ENCODE peak calls at places on chromosomes 2 and 18, in five cellular contexts. X, H, S, J and C are unnamed samples.

GRCh38 chr2:237726401-237726830 is 72.2 kb upstream of the RBM44 start:
- DNase-seq in X (peak), H (no peak), S (no peak), J (no peak), C (no peak)

GRCh38 chr2:16824472-16824871 is 158.8 kb upstream of the CYRIA start:
- DNase-seq in X (no peak), H (no peak), S (no peak), J (no peak), C (no peak)

GRCh38 chr2:96531366-96531765 is 5.2 kb upstream of the ARID5A start:
- DNase-seq in X (no peak), H (no peak), S (no peak), J (no peak), C (no peak)

GRCh38 chr2:9030882-9031645 is 27.6 kb upstream of the MBOAT2 start:
- DNase-seq in X (no peak), H (no peak), S (no peak), J (no peak), C (no peak)

GRCh38 chr18:5973079-5973478 is 77.8 kb upstream of the TMEM200C start:
- DNase-seq in X (no peak), H (no peak), S (no peak), J (no peak), C (peak)

GRCh38 chr18:79484661-79485621 is 89.2 kb downstream of the NFATC1 start:
- DNase-seq in X (no peak), H (no peak), S (no peak), J (peak), C (no peak)

GRCh38 chr2:18998492-18998891 is 359.9 kb downstream of the OSR1 start:
- DNase-seq in X (no peak), H (no peak), S (no peak), J (no peak), C (no peak)

GRCh38 chr18:50659091-50660003 is 99.5 kb downstream of the MAPK4 start:
- DNase-seq in X (no peak), H (no peak), S (no peak), J (peak), C (no peak)

GRCh38 chr18:70047931-70048603 is 100.4 kb upstream of the CD226 start:
- DNase-seq in X (no peak), H (no peak), S (no peak), J (no peak), C (no peak)

GRCh38 chr18:33844232-33844631 is 266.2 kb downstream of the ASXL3 start:
- DNase-seq in X (no peak), H (no peak), S (no peak), J (no peak), C (no peak)

GRCh38 chr18:57771183-57771582 is 31.9 kb downstream of the ATP8B1 start:
- DNase-seq in X (no peak), H (no peak), S (peak), J (no peak), C (no peak)

GRCh38 chr18:62558015-62558663 is 35.3 kb downstream of the ZCCHC2 start:
- DNase-seq in X (no peak), H (peak), S (no peak), J (no peak), C (no peak)

GRCh38 chr2:69138793-69139510 is 126.0 kb downstream of the ANTXR1 start:
- DNase-seq in X (no peak), H (no peak), S (no peak), J (no peak), C (no peak)

GRCh38 chr18:23230688-23231087 is 95.4 kb downstream of the CABLES1 start:
- DNase-seq in X (no peak), H (no peak), S (no peak), J (no peak), C (no peak)

GRCh38 chr2:219058541-219059374 is 2.0 kb downstream of the IHH start:
- DNase-seq in X (peak), H (no peak), S (no peak), J (peak), C (no peak)

GRCh38 chr18:8586956-8587355 is 22.3 kb upstream of the RAB12 start:
- DNase-seq in X (no peak), H (no peak), S (no peak), J (no peak), C (no peak)

GRCh38 chr2:229980440-229981184 is 58.3 kb downstream of the FBXO36 start:
- DNase-seq in X (peak), H (peak), S (no peak), J (no peak), C (peak)

GRCh38 chr2:11534078-11534745 is 367 bp downstream of the GREB1 start:
- DNase-seq in X (no peak), H (no peak), S (no peak), J (no peak), C (no peak)

GRCh38 chr2:237731663-237732062 is 66.9 kb upstream of the RBM44 start:
- DNase-seq in X (peak), H (no peak), S (no peak), J (peak), C (no peak)

GRCh38 chr18:62524443-62525200 is 1.8 kb downstream of the ZCCHC2 start:
- DNase-seq in X (peak), H (peak), S (no peak), J (no peak), C (no peak)

GRCh38 chr2:177260398-177260797 is 4.1 kb downstream of the NFE2L2 start:
- DNase-seq in X (no peak), H (no peak), S (no peak), J (no peak), C (no peak)

GRCh38 chr2:206939340-206939739 is at the start of gene CPO:
- DNase-seq in X (no peak), H (no peak), S (no peak), J (no peak), C (no peak)

GRCh38 chr2:10532631-10533101 is 84.5 kb upstream of the ODC1 start:
- DNase-seq in X (no peak), H (no peak), S (no peak), J (no peak), C (no peak)

GRCh38 chr2:241808051-241808450 is 942 bp upstream of the NEU4 start:
- DNase-seq in X (peak), H (no peak), S (no peak), J (peak), C (no peak)

GRCh38 chr18:78080761-78081160 is 831.1 kb downstream of the GALR1 start:
- DNase-seq in X (no peak), H (no peak), S (no peak), J (no peak), C (no peak)

GRCh38 chr2:55364189-55365055 is 55.2 kb downstream of the CCDC88A start:
- DNase-seq in X (no peak), H (no peak), S (peak), J (no peak), C (no peak)
- TF ChIP-seq GABPA in X (no peak), H (no peak), S (no peak), J (no peak), C (no peak)

GRCh38 chr2:128371648-128372345 is 53.1 kb upstream of the HS6ST1 start:
- DNase-seq in X (no peak), H (no peak), S (no peak), J (no peak), C (no peak)
- TF ChIP-seq GABPA in X (no peak), H (no peak), S (no peak), J (no peak), C (no peak)

DNA sequence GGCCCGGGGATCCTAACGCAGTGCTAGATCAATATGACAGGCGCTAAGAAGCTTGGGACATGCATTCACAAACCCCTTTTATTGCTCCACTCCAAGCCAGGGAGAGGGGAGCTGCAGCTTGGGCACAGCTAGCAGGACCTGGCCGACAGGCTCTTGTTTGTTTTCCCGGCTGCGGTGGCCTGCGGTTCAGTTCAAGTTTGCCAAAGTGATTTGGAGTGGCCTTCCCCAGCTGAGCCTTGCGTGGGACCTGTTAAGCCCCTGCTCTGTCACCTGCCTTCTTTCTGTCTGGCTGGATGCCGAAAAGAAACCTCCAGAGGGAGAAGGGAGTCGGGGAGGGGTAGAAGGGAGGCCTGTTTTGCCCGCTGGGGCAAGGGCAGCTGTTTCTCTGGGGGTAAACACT is 152.2 kb downstream of the GLI2 start:
- DNase-seq in X (no peak), H (no peak), S (no peak), J (no peak), C (no peak)
- TF ChIP-seq GABPA in X (no peak), H (no peak), S (no peak), J (no peak), C (no peak)

GRCh38 chr2:221463235-221463896 is 108.7 kb downstream of the EPHA4 start:
- DNase-seq in X (no peak), H (no peak), S (no peak), J (no peak), C (no peak)
- TF ChIP-seq GABPA in X (no peak), H (no peak), S (no peak), J (no peak), C (no peak)

GRCh38 chr2:122136071-122136470 is 380.6 kb downstream of the TSN start:
- DNase-seq in X (peak), H (peak), S (no peak), J (peak), C (no peak)

GRCh38 chr2:122139739-122140138 is 384.3 kb downstream of the TSN start:
- DNase-seq in X (no peak), H (no peak), S (no peak), J (no peak), C (no peak)

GRCh38 chr2:122135353-122135947 is 380.0 kb downstream of the TSN start:
- DNase-seq in X (no peak), H (peak), S (no peak), J (no peak), C (no peak)

GRCh38 chr2:122138561-122138960 is 383.1 kb downstream of the TSN start:
- DNase-seq in X (no peak), H (no peak), S (no peak), J (no peak), C (no peak)
- TF ChIP-seq GABPA in X (no peak), H (no peak), S (no peak), J (no peak), C (no peak)

GRCh38 chr2:76953733-76954347 is 568.3 kb downstream of the LRRTM4 start:
- DNase-seq in X (peak), H (peak), S (peak), J (peak), C (peak)
- TF ChIP-seq GABPA in X (no peak), H (no peak), S (no peak), J (no peak), C (no peak)

GRCh38 chr18:30982285-30982992 is 60.1 kb downstream of the DSC3 start:
- DNase-seq in X (no peak), H (no peak), S (no peak), J (no peak), C (no peak)
- TF ChIP-seq GABPA in X (no peak), H (no peak), S (no peak), J (no peak), C (no peak)

GRCh38 chr2:162917626-162918025 is 79.1 kb upstream of the KCNH7 start:
- DNase-seq in X (no peak), H (no peak), S (peak), J (no peak), C (no peak)

GRCh38 chr2:162916286-162916801 is 77.8 kb upstream of the KCNH7 start:
- DNase-seq in X (no peak), H (no peak), S (no peak), J (no peak), C (no peak)

GRCh38 chr2:162912787-162913186 is 74.2 kb upstream of the KCNH7 start:
- DNase-seq in X (no peak), H (no peak), S (no peak), J (no peak), C (no peak)

GRCh38 chr2:162915858-162916257 is 77.3 kb upstream of the KCNH7 start:
- DNase-seq in X (no peak), H (no peak), S (no peak), J (no peak), C (no peak)

GRCh38 chr2:162914161-162914560 is 75.6 kb upstream of the KCNH7 start:
- DNase-seq in X (no peak), H (no peak), S (no peak), J (no peak), C (no peak)
- TF ChIP-seq GABPA in X (no peak), H (no peak), S (no peak), J (no peak), C (no peak)